ENCODE peak calls at places on chromosomes 12 and 14, in four cellular contexts. R is hepatocyte, Z is Panc1, Q is dorsolateral prefrontal cortex. N is an unnamed sample.
A peak's percentile ranks its signal among the peaks of the same experiment; 100 is the strongest.

GRCh38 chr12:120397827-120398563 is 29.0 kb upstream of the MSI1 start:
- DNase-seq in R (no peak), Z (no peak), Q (peak; percentile 41), N (peak; percentile 29)

GRCh38 chr12:96770239-96770780 is 136.7 kb upstream of the NEDD1 start:
- DNase-seq in Q (no peak), Z (no peak), R (no peak), N (no peak)

GRCh38 chr14:44803239-44803905 is 158.4 kb downstream of the KLHL28 start:
- DNase-seq in Q (no peak), Z (peak; percentile 25), R (peak; percentile 58), N (no peak)

GRCh38 chr12:71605034-71605433 is 58.6 kb downstream of the ZFC3H1 start:
- DNase-seq in Q (no peak), Z (no peak), R (no peak), N (no peak)

GRCh38 chr12:124651508-124652273 is 84.3 kb upstream of the NCOR2 start:
- DNase-seq in R (no peak), Z (no peak), Q (no peak), N (no peak)

GRCh38 chr12:3199551-3200031 is 122.4 kb downstream of the TSPAN9 start:
- DNase-seq in R (peak; percentile 73), Q (no peak), Z (no peak), N (no peak)

GRCh38 chr12:65306603-65307501 is 28.4 kb downstream of the MSRB3 start:
- DNase-seq in Z (peak; percentile 38), Q (no peak), R (peak; percentile 78), N (peak; percentile 27)

GRCh38 chr12:81078469-81079196 is 754 bp downstream of the ACSS3 start:
- DNase-seq in Q (no peak), Z (no peak), R (peak; percentile 54), N (peak; percentile 35)

GRCh38 chr12:102010265-102010994 is 51.4 kb downstream of the WASHC3 start:
- DNase-seq in Q (no peak), Z (no peak), R (no peak), N (no peak)

GRCh38 chr14:71474291-71474690 is 457.9 kb upstream of the RGS6 start:
- DNase-seq in R (no peak), Q (no peak), Z (no peak), N (no peak)

GRCh38 chr14:71908141-71908540 is 24.1 kb upstream of the RGS6 start:
- DNase-seq in Z (no peak), Q (no peak), R (no peak), N (no peak)

GRCh38 chr14:67650694-67651093 is 23.7 kb downstream of the VTI1B start:
- DNase-seq in Z (no peak), Q (no peak), R (no peak), N (no peak)

GRCh38 chr14:50772361-50772760 is 58.6 kb downstream of the NIN start:
- DNase-seq in Q (no peak), Z (no peak), R (no peak), N (no peak)

GRCh38 chr12:49703647-49704137 is 3.5 kb downstream of the FMNL3 start:
- DNase-seq in R (no peak), Z (no peak), Q (no peak), N (no peak)

GRCh38 chr14:40870252-40870651 is 736.4 kb upstream of the LRFN5 start:
- DNase-seq in Z (no peak), Q (no peak), R (no peak), N (no peak)

GRCh38 chr12:101671157-101671791 is 26.2 kb upstream of the CHPT1 start:
- DNase-seq in Z (no peak), R (no peak), Q (no peak), N (peak; percentile 43)

GRCh38 chr12:131832393-131833231 is 4.4 kb downstream of the MMP17 start:
- DNase-seq in Q (peak; percentile 83), Z (no peak), R (peak; percentile 7), N (no peak)

GRCh38 chr12:131834798-131835615 is 6.8 kb downstream of the MMP17 start:
- DNase-seq in Z (no peak), Q (no peak), R (peak; percentile 9), N (peak; percentile 35)

GRCh38 chr12:131835616-131836171 is 7.5 kb downstream of the MMP17 start:
- DNase-seq in Q (no peak), Z (no peak), R (peak; percentile 3), N (no peak)

GRCh38 chr12:131833288-131833895 is 5.2 kb downstream of the MMP17 start:
- DNase-seq in Z (no peak), R (peak; percentile 8), Q (no peak), N (no peak)

DNA sequence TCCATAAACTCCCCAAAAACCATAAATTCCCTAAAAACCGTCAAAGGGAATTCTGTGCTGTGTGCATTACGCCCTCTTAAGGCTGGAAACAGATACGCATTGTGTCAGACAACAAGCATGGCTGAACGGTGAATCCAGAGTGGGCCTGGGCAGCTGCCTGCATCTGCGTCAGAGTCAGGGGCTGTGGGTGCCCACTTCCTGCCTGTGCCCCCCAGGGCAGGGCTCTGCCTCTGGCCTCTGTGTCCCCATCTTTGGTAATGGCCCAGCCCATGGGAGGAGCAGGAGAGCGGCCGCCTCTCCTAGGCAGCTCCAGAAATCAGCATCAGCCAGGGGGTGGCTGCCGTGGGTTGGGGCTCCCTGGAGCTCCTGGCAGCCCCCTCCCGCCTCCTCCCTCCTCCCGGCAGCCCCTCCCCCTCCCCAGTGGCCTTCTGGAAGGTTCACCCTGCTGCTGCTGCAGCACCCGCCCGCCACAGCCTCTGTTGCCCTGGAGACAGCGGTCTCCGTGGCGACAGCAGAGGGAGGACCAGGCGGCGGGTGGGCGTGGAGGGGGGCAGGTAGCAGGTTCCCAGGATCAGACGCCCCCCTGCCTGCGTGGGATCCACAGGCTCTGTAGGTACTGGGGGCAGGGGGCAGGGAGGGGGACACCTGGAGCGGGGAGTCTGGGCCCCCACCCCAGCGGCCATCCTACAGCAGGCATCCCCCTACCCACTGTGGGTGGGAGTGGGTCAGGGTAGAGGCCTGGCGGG is 5.9 kb downstream of the MMP17 start:
- DNase-seq in Z (no peak), R (peak; percentile 10), Q (peak; percentile 79), N (no peak)
- H3K27me3 ChIP-seq in Z (no peaks in the 10 kb centered on the region), R (peaks cover 40% of the 10 kb centered on the region), Q (peaks cover 10% of the 10 kb centered on the region), N (no peaks in the 10 kb centered on the region)

DNA sequence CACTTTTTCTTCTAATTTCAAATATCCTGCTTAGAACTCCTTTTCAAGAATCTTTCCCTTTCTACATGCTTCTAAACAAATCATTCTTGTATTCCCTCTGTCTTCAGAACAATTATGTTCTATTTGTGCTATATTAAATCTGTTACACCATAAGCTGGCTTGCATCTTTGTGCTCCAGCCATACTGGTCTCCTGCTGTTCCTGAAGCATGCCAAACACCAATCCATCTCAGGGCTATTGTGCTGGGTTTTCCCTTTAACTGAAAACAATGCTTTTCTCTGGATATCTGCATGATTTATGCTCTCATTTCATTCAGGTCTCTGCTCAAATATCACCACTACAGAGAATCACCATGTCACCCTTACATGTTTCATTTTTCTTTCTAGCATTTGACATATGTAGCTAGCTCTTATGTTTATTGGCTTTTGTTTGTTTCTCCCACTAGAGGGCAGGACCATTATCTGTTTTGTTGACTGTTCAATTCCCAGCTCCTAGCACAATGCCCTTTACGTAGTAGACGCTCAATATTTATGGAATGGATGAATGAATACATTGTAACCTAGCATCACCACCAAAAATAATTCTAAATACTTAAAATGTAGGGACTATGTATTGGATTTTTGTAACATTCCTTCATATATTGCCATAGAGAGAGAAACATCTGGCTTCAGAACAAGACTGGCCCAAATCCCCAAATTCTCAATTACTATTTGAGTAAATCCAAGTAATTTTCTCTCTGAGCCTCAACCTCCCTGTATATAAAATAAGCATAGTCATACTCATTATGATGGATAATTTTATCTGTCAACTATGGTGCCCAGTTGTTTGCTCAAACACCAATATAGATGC is 302.0 kb upstream of the SYT1 start:
- DNase-seq in Z (peak; percentile 12), Q (no peak), R (no peak), N (no peak)
- TF ChIP-seq CTCF in Z (peak; percentile 49), Q (peak; percentile 25), R (peak; percentile 34), N (no peak)

GRCh38 chr12:1527789-1528188 is 66.6 kb downstream of the FBXL14 start:
- DNase-seq in R (no peak), Q (peak; percentile 9), Z (no peak), N (no peak)
- H3K27me3 ChIP-seq in R (peaks cover 43% of the 10 kb centered on the region), Q (peaks cover 59% of the 10 kb centered on the region), Z (no peaks in the 10 kb centered on the region), N (peaks cover 23% of the 10 kb centered on the region)

GRCh38 chr12:119025786-119026185 is 44.4 kb downstream of the SRRM4 start:
- DNase-seq in Z (no peak), R (no peak), Q (no peak), N (no peak)

GRCh38 chr12:119016715-119017114 is 35.4 kb downstream of the SRRM4 start:
- DNase-seq in R (no peak), Q (no peak), Z (no peak), N (no peak)

GRCh38 chr12:119024226-119024810 is 43.0 kb downstream of the SRRM4 start:
- DNase-seq in Z (no peak), Q (no peak), R (no peak), N (no peak)

DNA sequence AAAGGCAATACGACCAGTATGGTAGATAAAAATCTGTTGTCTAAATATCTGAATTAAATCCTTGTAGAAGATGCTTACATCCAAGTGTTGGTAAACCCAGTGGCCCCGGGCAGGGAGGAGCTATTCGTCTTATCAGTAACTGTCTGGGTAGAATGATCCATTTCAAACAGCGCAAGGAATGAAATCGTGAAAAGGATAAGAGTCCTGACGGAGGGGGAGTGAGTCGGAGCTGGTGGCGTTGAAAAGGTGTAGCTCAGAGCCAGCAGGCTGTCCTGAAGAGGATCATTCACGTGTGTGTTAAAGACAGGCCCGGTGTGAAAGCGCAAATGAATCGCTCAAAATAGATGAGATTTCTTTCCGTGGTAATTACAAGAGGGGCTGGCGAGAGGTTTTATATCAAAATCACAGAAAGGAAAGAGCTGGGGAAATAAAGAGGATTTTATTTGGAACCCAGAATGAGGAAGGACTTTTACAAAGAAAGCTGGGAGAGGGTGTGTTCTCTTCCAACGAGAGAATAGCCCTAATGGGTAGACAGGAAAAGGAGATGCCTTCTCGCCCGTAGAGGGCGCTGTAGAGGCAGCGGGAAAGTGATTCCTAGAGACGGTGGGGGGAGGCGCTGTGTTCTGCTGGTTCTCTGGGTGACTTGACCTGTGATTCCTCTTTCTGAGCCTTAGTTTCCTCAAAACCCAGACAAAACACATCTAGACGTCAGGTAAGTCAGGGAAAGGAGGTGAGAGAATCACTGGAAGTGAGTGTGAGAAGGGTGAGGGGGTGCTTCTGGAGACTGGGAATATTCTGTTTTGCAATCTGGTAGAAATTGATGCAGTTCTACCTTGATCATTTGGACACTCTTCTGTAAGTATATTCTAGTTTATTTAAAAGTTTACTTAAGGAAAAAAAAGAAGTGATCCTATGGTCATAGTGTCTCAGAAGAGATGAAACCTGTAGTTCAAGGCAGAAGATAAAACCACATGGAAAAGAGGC is 39.3 kb downstream of the SRRM4 start:
- DNase-seq in R (peak; percentile 49), Z (no peak), Q (no peak), N (peak; percentile 61)
- TF ChIP-seq CTCF in R (peak; percentile 48), Z (peak; percentile 78), Q (peak; percentile 44), N (peak; percentile 70)

DNA sequence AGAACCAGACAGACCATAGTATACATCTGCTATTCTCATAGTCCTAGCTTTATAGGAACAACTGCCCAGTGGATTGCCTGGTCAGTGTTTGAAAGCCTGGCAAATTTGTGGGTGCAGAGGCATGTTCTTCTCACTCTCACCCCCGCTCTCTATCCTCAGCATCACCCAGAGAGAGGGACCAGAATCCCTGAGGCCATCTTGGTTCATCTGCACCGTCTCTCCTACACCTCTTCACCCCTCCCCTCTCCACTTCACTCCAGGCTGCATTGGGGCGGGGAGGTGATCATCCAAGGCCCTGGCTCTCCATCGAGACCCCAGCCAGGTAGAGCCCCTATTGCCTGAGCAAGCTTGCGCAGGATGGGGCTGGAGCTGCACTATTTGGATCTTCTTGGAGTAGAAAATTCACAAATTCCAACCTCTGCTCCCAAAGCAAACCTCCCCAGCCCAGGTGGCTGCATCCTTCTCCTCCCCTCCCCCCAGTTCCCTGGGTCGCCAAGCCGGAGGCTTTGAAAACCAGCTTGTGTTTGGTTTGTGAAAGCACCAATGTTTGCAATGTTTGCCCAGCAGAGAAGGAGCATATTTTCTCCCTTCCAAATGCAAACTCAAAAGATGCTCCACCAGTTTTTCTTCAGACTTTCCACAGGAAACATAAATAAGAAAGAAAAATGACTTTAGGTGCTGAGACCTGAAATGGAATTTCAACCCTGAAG is 18.6 kb upstream of the COL2A1 start:
- DNase-seq in Q (no peak), Z (no peak), R (no peak), N (no peak)
- H3K27me3 ChIP-seq in Q (peaks cover 95% of the 10 kb centered on the region), Z (peaks cover 6% of the 10 kb centered on the region), R (no peaks in the 10 kb centered on the region), N (no peaks in the 10 kb centered on the region)